ENCODE peak calls at places on chromosomes 12 and 14, in ten cellular contexts. I, V, T, M, H, Z, P, J, Q and X are unnamed samples.

GRCh38 chr12:128609861-128610260 is 213.9 kb downstream of the SLC15A4 start:
- ATAC-seq in P (no peak), Q (no peak), I (no peak), T (no peak), J (no peak), H (no peak), V (no peak), Z (no peak), M (no peak), X (no peak)

GRCh38 chr14:89405712-89406111 is 11.3 kb downstream of the FOXN3 start:
- ATAC-seq in M (no peak), H (no peak), J (no peak), T (no peak), Q (no peak), V (no peak), I (no peak), P (no peak), Z (no peak), X (no peak)

GRCh38 chr12:71160585-71160984 is 2.8 kb upstream of the TSPAN8 start:
- ATAC-seq in V (no peak), P (no peak), M (no peak), H (no peak), Z (no peak), I (no peak), Q (no peak), J (no peak), T (no peak), X (no peak)

GRCh38 chr12:89250213-89250612 is 102.1 kb downstream of the DUSP6 start:
- ATAC-seq in V (no peak), Q (no peak), M (no peak), Z (no peak), J (no peak), H (no peak), P (no peak), I (no peak), T (no peak), X (no peak)

GRCh38 chr12:132236930-132237771 is 92.2 kb downstream of the GALNT9 start:
- ATAC-seq in T (no peak), V (no peak), P (peak), Z (peak), M (no peak), J (no peak), I (peak), H (no peak), Q (no peak), X (peak)

GRCh38 chr14:76516884-76517283 is 140.9 kb downstream of the ESRRB start:
- ATAC-seq in V (no peak), Q (no peak), H (no peak), I (no peak), Z (no peak), T (no peak), J (no peak), P (no peak), M (no peak), X (peak)

GRCh38 chr14:97776890-97777564 is 979.8 kb downstream of the VRK1 start:
- ATAC-seq in Z (no peak), J (peak), M (no peak), T (no peak), Q (no peak), H (peak), V (no peak), I (no peak), P (peak), X (no peak)

GRCh38 chr12:113392988-113393579 is 10.6 kb downstream of the SDS start:
- ATAC-seq in T (no peak), H (no peak), M (no peak), J (no peak), Q (no peak), Z (no peak), I (peak), V (no peak), P (no peak), X (peak)

GRCh38 chr14:51716610-51717009 is 64.9 kb downstream of the FRMD6 start:
- ATAC-seq in T (no peak), P (peak), Q (no peak), V (no peak), H (no peak), I (peak), M (no peak), J (no peak), Z (no peak), X (no peak)

GRCh38 chr12:128959931-128960330 is 106.7 kb downstream of the GLT1D1 start:
- ATAC-seq in V (no peak), Q (no peak), T (no peak), P (no peak), H (no peak), Z (no peak), I (no peak), J (no peak), M (no peak), X (no peak)

GRCh38 chr14:38469156-38469555 is 213.3 kb upstream of the CLEC14A start:
- ATAC-seq in P (no peak), Q (no peak), J (no peak), M (no peak), I (no peak), T (no peak), Z (no peak), H (no peak), V (no peak), X (no peak)

GRCh38 chr12:111363578-111363977 is 5.3 kb downstream of the PHETA1 start:
- ATAC-seq in T (no peak), P (no peak), I (no peak), H (no peak), Z (no peak), J (no peak), M (no peak), V (no peak), Q (no peak), X (no peak)

GRCh38 chr14:99564256-99564902 is 39.6 kb downstream of the CCDC85C start:
- ATAC-seq in T (no peak), Z (no peak), M (no peak), I (no peak), H (no peak), V (no peak), J (no peak), P (no peak), Q (no peak), X (no peak)

GRCh38 chr12:56162468-56163290 is 4.5 kb downstream of the MYL6 start:
- ATAC-seq in J (no peak), Q (no peak), T (no peak), I (no peak), V (no peak), H (no peak), P (no peak), M (no peak), Z (no peak), X (no peak)

GRCh38 chr12:109592905-109593272 is 19.3 kb downstream of the MVK start:
- ATAC-seq in P (no peak), Z (no peak), Q (no peak), J (no peak), T (no peak), I (no peak), V (no peak), M (no peak), H (no peak), X (no peak)

GRCh38 chr12:105427883-105428282 is 97.4 kb downstream of the C12orf75 start:
- ATAC-seq in Z (no peak), V (no peak), Q (peak), M (peak), I (peak), P (peak), J (no peak), H (no peak), T (no peak), X (no peak)

GRCh38 chr14:78007160-78007559 is 163.0 kb upstream of the NRXN3 start:
- ATAC-seq in J (no peak), I (peak), Z (no peak), P (no peak), V (no peak), M (peak), H (no peak), Q (peak), T (no peak), X (no peak)

GRCh38 chr12:111366075-111366474 is 2.8 kb downstream of the PHETA1 start:
- ATAC-seq in H (no peak), V (no peak), T (no peak), Z (no peak), M (no peak), J (no peak), Q (no peak), P (no peak), I (no peak), X (no peak)

GRCh38 chr14:94074534-94074933 is 6.5 kb downstream of the DDX24 start:
- ATAC-seq in J (no peak), T (no peak), I (no peak), Z (no peak), P (no peak), M (no peak), H (no peak), V (no peak), Q (no peak), X (no peak)

GRCh38 chr14:37181441-37181840 is 9.0 kb upstream of the SLC25A21 start:
- ATAC-seq in J (no peak), Z (no peak), H (no peak), T (no peak), P (no peak), I (no peak), Q (no peak), M (no peak), V (no peak), X (no peak)

GRCh38 chr12:122903704-122904034 is 7.7 kb upstream of the VPS37B start:
- ATAC-seq in M (no peak), P (no peak), I (no peak), Q (no peak), H (no peak), Z (no peak), T (no peak), J (no peak), V (no peak), X (no peak)

GRCh38 chr14:68607081-68607851 is 185.6 kb downstream of the ZFP36L1 start:
- ATAC-seq in Z (peak), T (peak), Q (no peak), M (no peak), V (no peak), J (peak), H (peak), P (peak), I (no peak), X (no peak)

GRCh38 chr14:37145395-37145794 is 27.0 kb downstream of the SLC25A21 start:
- ATAC-seq in T (no peak), I (no peak), M (no peak), J (no peak), P (peak), V (no peak), Z (no peak), H (no peak), Q (no peak), X (no peak)

GRCh38 chr14:49954171-49954631 is 61.3 kb downstream of the ARF6 start:
- ATAC-seq in M (peak), Z (peak), J (no peak), T (no peak), P (no peak), I (no peak), V (no peak), H (no peak), Q (no peak), X (no peak)

GRCh38 chr14:49677643-49678042 is 10.4 kb downstream of the POLE2 start:
- ATAC-seq in V (no peak), Q (no peak), I (no peak), Z (no peak), T (peak), M (no peak), P (no peak), J (no peak), H (peak), X (no peak)

GRCh38 chr12:86712425-86712843 is 456.2 kb upstream of the MGAT4C start:
- ATAC-seq in Q (peak), Z (peak), I (no peak), M (no peak), T (no peak), J (no peak), V (no peak), P (peak), H (no peak), X (no peak)

GRCh38 chr12:3229577-3229976 is 152.4 kb downstream of the TSPAN9 start:
- ATAC-seq in H (no peak), M (no peak), I (no peak), T (peak), P (no peak), Z (no peak), Q (no peak), V (no peak), J (no peak), X (peak)

GRCh38 chr12:96352161-96352835 is 47.9 kb downstream of the CDK17 start:
- ATAC-seq in V (no peak), P (no peak), Z (peak), I (peak), H (peak), T (peak), J (peak), M (peak), Q (peak), X (peak)

GRCh38 chr14:55430024-55430690 is 10.3 kb downstream of the TBPL2 start:
- ATAC-seq in T (peak), Q (peak), V (peak), J (peak), I (peak), H (peak), P (peak), Z (peak), M (peak), X (peak)

GRCh38 chr12:29534935-29535334 is 37.4 kb upstream of the OVCH1 start:
- ATAC-seq in I (no peak), V (no peak), M (no peak), Q (no peak), P (no peak), T (no peak), J (no peak), Z (no peak), H (no peak), X (no peak)